ENCODE peak calls at places on chromosome 10, in ten cellular contexts. One of them, this sample, is unnamed.

GRCh38 chr10:83253272-83253671 is 886.0 kb upstream of the GHITM start:
- DNase-seq in SW480: no peak
- DNase-seq in NCI-H345: no peak
- DNase-seq in Caki2: no peak
- DNase-seq in stimulated activated CD4-positive, alpha-beta T cell treated with anti-CD3 and anti-CD28 coated beads, Interleukin-1b, Interleukin-23, amount 100 ng/mL, for 1 hour: no peak
- DNase-seq in IMR-90: no peak
- DNase-seq in ELR: no peak
- DNase-seq in smooth muscle cell of the brain vasculature: no peak
- DNase-seq in sciatic nerve: no peak
- DNase-seq in fibroblast of mammary gland: no peak
- DNase-seq in this sample: no peak

GRCh38 chr10:4353059-4353655 is 472.9 kb upstream of the AKR1E2 start:
- DNase-seq in stimulated activated CD4-positive, alpha-beta T cell treated with anti-CD3 and anti-CD28 coated beads, Interleukin-1b, Interleukin-23, amount 100 ng/mL, for 1 hour: no peak
- DNase-seq in smooth muscle cell of the brain vasculature: no peak
- DNase-seq in SW480: no peak
- DNase-seq in fibroblast of mammary gland: peak
- DNase-seq in ELR: peak
- DNase-seq in Caki2: peak
- DNase-seq in sciatic nerve: no peak
- DNase-seq in IMR-90: peak
- DNase-seq in NCI-H345: no peak
- DNase-seq in this sample: peak

GRCh38 chr10:13386021-13386420 is 37.9 kb upstream of the SEPHS1 start:
- DNase-seq in sciatic nerve: no peak
- DNase-seq in IMR-90: no peak
- DNase-seq in stimulated activated CD4-positive, alpha-beta T cell treated with anti-CD3 and anti-CD28 coated beads, Interleukin-1b, Interleukin-23, amount 100 ng/mL, for 1 hour: no peak
- DNase-seq in ELR: no peak
- DNase-seq in fibroblast of mammary gland: no peak
- DNase-seq in Caki2: no peak
- DNase-seq in smooth muscle cell of the brain vasculature: no peak
- DNase-seq in NCI-H345: no peak
- DNase-seq in SW480: no peak
- DNase-seq in this sample: no peak

GRCh38 chr10:43221419-43222293 is 45.2 kb downstream of the RASGEF1A start:
- DNase-seq in fibroblast of mammary gland: no peak
- DNase-seq in sciatic nerve: peak
- DNase-seq in Caki2: no peak
- DNase-seq in smooth muscle cell of the brain vasculature: no peak
- DNase-seq in NCI-H345: no peak
- DNase-seq in SW480: no peak
- DNase-seq in ELR: peak
- DNase-seq in stimulated activated CD4-positive, alpha-beta T cell treated with anti-CD3 and anti-CD28 coated beads, Interleukin-1b, Interleukin-23, amount 100 ng/mL, for 1 hour: no peak
- DNase-seq in IMR-90: no peak
- DNase-seq in this sample: no peak

GRCh38 chr10:30893208-30893607 is 138.5 kb downstream of the ZNF438 start:
- DNase-seq in NCI-H345: no peak
- DNase-seq in IMR-90: peak
- DNase-seq in sciatic nerve: no peak
- DNase-seq in stimulated activated CD4-positive, alpha-beta T cell treated with anti-CD3 and anti-CD28 coated beads, Interleukin-1b, Interleukin-23, amount 100 ng/mL, for 1 hour: no peak
- DNase-seq in fibroblast of mammary gland: peak
- DNase-seq in ELR: peak
- DNase-seq in Caki2: no peak
- DNase-seq in SW480: no peak
- DNase-seq in smooth muscle cell of the brain vasculature: no peak
- DNase-seq in this sample: no peak

GRCh38 chr10:50325449-50326188 is 74.3 kb upstream of the ASAH2 start:
- DNase-seq in sciatic nerve: no peak
- DNase-seq in IMR-90: peak
- DNase-seq in NCI-H345: no peak
- DNase-seq in fibroblast of mammary gland: peak
- DNase-seq in ELR: peak
- DNase-seq in SW480: no peak
- DNase-seq in smooth muscle cell of the brain vasculature: peak
- DNase-seq in stimulated activated CD4-positive, alpha-beta T cell treated with anti-CD3 and anti-CD28 coated beads, Interleukin-1b, Interleukin-23, amount 100 ng/mL, for 1 hour: no peak
- DNase-seq in Caki2: peak
- DNase-seq in this sample: peak

GRCh38 chr10:80324086-80324485 is 32.5 kb downstream of the DYDC1 start:
- DNase-seq in fibroblast of mammary gland: peak
- DNase-seq in NCI-H345: no peak
- DNase-seq in Caki2: no peak
- DNase-seq in SW480: peak
- DNase-seq in IMR-90: peak
- DNase-seq in smooth muscle cell of the brain vasculature: no peak
- DNase-seq in sciatic nerve: no peak
- DNase-seq in stimulated activated CD4-positive, alpha-beta T cell treated with anti-CD3 and anti-CD28 coated beads, Interleukin-1b, Interleukin-23, amount 100 ng/mL, for 1 hour: no peak
- DNase-seq in ELR: peak
- DNase-seq in this sample: peak

GRCh38 chr10:117762126-117762818 is 219.7 kb downstream of the EMX2 start:
- DNase-seq in smooth muscle cell of the brain vasculature: no peak
- DNase-seq in IMR-90: no peak
- DNase-seq in SW480: no peak
- DNase-seq in Caki2: no peak
- DNase-seq in ELR: no peak
- DNase-seq in fibroblast of mammary gland: no peak
- DNase-seq in sciatic nerve: no peak
- DNase-seq in NCI-H345: no peak
- DNase-seq in stimulated activated CD4-positive, alpha-beta T cell treated with anti-CD3 and anti-CD28 coated beads, Interleukin-1b, Interleukin-23, amount 100 ng/mL, for 1 hour: no peak
- DNase-seq in this sample: no peak

GRCh38 chr10:22042557-22043326 is 39.2 kb upstream of the DNAJC1 start:
- DNase-seq in IMR-90: no peak
- DNase-seq in SW480: no peak
- DNase-seq in stimulated activated CD4-positive, alpha-beta T cell treated with anti-CD3 and anti-CD28 coated beads, Interleukin-1b, Interleukin-23, amount 100 ng/mL, for 1 hour: no peak
- DNase-seq in sciatic nerve: no peak
- DNase-seq in Caki2: peak
- DNase-seq in ELR: no peak
- DNase-seq in NCI-H345: no peak
- DNase-seq in fibroblast of mammary gland: no peak
- DNase-seq in smooth muscle cell of the brain vasculature: peak
- DNase-seq in this sample: peak

GRCh38 chr10:69489506-69490090 is 38.3 kb downstream of the TSPAN15 start:
- DNase-seq in sciatic nerve: peak
- DNase-seq in Caki2: no peak
- DNase-seq in SW480: no peak
- DNase-seq in NCI-H345: no peak
- DNase-seq in ELR: no peak
- DNase-seq in stimulated activated CD4-positive, alpha-beta T cell treated with anti-CD3 and anti-CD28 coated beads, Interleukin-1b, Interleukin-23, amount 100 ng/mL, for 1 hour: no peak
- DNase-seq in IMR-90: no peak
- DNase-seq in smooth muscle cell of the brain vasculature: no peak
- DNase-seq in fibroblast of mammary gland: no peak
- DNase-seq in this sample: no peak

GRCh38 chr10:5094265-5095205 is at the start of gene AKR1C3:
- DNase-seq in NCI-H345: no peak
- DNase-seq in IMR-90: peak
- DNase-seq in Caki2: peak
- DNase-seq in fibroblast of mammary gland: peak
- DNase-seq in smooth muscle cell of the brain vasculature: peak
- DNase-seq in stimulated activated CD4-positive, alpha-beta T cell treated with anti-CD3 and anti-CD28 coated beads, Interleukin-1b, Interleukin-23, amount 100 ng/mL, for 1 hour: no peak
- DNase-seq in SW480: peak
- DNase-seq in ELR: peak
- DNase-seq in sciatic nerve: no peak
- DNase-seq in this sample: peak

GRCh38 chr10:132551093-132551807 is 13.7 kb downstream of the INPP5A start:
- DNase-seq in stimulated activated CD4-positive, alpha-beta T cell treated with anti-CD3 and anti-CD28 coated beads, Interleukin-1b, Interleukin-23, amount 100 ng/mL, for 1 hour: no peak
- DNase-seq in ELR: no peak
- DNase-seq in IMR-90: no peak
- DNase-seq in smooth muscle cell of the brain vasculature: no peak
- DNase-seq in SW480: no peak
- DNase-seq in NCI-H345: peak
- DNase-seq in sciatic nerve: peak
- DNase-seq in Caki2: no peak
- DNase-seq in fibroblast of mammary gland: no peak
- DNase-seq in this sample: no peak

GRCh38 chr10:85646312-85646711 is 720.3 kb downstream of the GRID1 start:
- DNase-seq in stimulated activated CD4-positive, alpha-beta T cell treated with anti-CD3 and anti-CD28 coated beads, Interleukin-1b, Interleukin-23, amount 100 ng/mL, for 1 hour: no peak
- DNase-seq in IMR-90: no peak
- DNase-seq in SW480: peak
- DNase-seq in NCI-H345: peak
- DNase-seq in ELR: peak
- DNase-seq in sciatic nerve: no peak
- DNase-seq in smooth muscle cell of the brain vasculature: no peak
- DNase-seq in fibroblast of mammary gland: peak
- DNase-seq in Caki2: peak
- DNase-seq in this sample: no peak

GRCh38 chr10:88382699-88383098 is 200.4 kb downstream of the RNLS start:
- DNase-seq in SW480: no peak
- DNase-seq in NCI-H345: no peak
- DNase-seq in sciatic nerve: no peak
- DNase-seq in fibroblast of mammary gland: no peak
- DNase-seq in smooth muscle cell of the brain vasculature: no peak
- DNase-seq in stimulated activated CD4-positive, alpha-beta T cell treated with anti-CD3 and anti-CD28 coated beads, Interleukin-1b, Interleukin-23, amount 100 ng/mL, for 1 hour: no peak
- DNase-seq in Caki2: no peak
- DNase-seq in ELR: no peak
- DNase-seq in IMR-90: no peak
- DNase-seq in this sample: no peak

GRCh38 chr10:3740157-3740871 is 44.7 kb downstream of the KLF6 start:
- DNase-seq in NCI-H345: no peak
- DNase-seq in smooth muscle cell of the brain vasculature: no peak
- DNase-seq in fibroblast of mammary gland: peak
- DNase-seq in IMR-90: peak
- DNase-seq in stimulated activated CD4-positive, alpha-beta T cell treated with anti-CD3 and anti-CD28 coated beads, Interleukin-1b, Interleukin-23, amount 100 ng/mL, for 1 hour: no peak
- DNase-seq in Caki2: peak
- DNase-seq in SW480: no peak
- DNase-seq in sciatic nerve: no peak
- DNase-seq in ELR: peak
- DNase-seq in this sample: peak

GRCh38 chr10:3750884-3751283 is 34.1 kb downstream of the KLF6 start:
- DNase-seq in smooth muscle cell of the brain vasculature: no peak
- DNase-seq in IMR-90: no peak
- DNase-seq in fibroblast of mammary gland: no peak
- DNase-seq in SW480: no peak
- DNase-seq in stimulated activated CD4-positive, alpha-beta T cell treated with anti-CD3 and anti-CD28 coated beads, Interleukin-1b, Interleukin-23, amount 100 ng/mL, for 1 hour: no peak
- DNase-seq in sciatic nerve: no peak
- DNase-seq in Caki2: no peak
- DNase-seq in NCI-H345: no peak
- DNase-seq in ELR: no peak
- DNase-seq in this sample: no peak

GRCh38 chr10:63977329-63977923 is 456.2 kb downstream of the REEP3 start:
- DNase-seq in IMR-90: peak
- DNase-seq in ELR: peak
- DNase-seq in NCI-H345: no peak
- DNase-seq in fibroblast of mammary gland: peak
- DNase-seq in sciatic nerve: no peak
- DNase-seq in smooth muscle cell of the brain vasculature: peak
- DNase-seq in stimulated activated CD4-positive, alpha-beta T cell treated with anti-CD3 and anti-CD28 coated beads, Interleukin-1b, Interleukin-23, amount 100 ng/mL, for 1 hour: no peak
- DNase-seq in SW480: peak
- DNase-seq in Caki2: peak
- DNase-seq in this sample: peak

GRCh38 chr10:110788620-110789385 is 82.9 kb upstream of the PDCD4 start:
- DNase-seq in ELR: no peak
- DNase-seq in sciatic nerve: no peak
- DNase-seq in IMR-90: no peak
- DNase-seq in smooth muscle cell of the brain vasculature: no peak
- DNase-seq in SW480: no peak
- DNase-seq in stimulated activated CD4-positive, alpha-beta T cell treated with anti-CD3 and anti-CD28 coated beads, Interleukin-1b, Interleukin-23, amount 100 ng/mL, for 1 hour: no peak
- DNase-seq in NCI-H345: no peak
- DNase-seq in Caki2: no peak
- DNase-seq in fibroblast of mammary gland: no peak
- DNase-seq in this sample: no peak

GRCh38 chr10:103652599-103653281 is 159.2 kb downstream of the NEURL1 start:
- DNase-seq in smooth muscle cell of the brain vasculature: no peak
- DNase-seq in IMR-90: no peak
- DNase-seq in fibroblast of mammary gland: no peak
- DNase-seq in Caki2: no peak
- DNase-seq in stimulated activated CD4-positive, alpha-beta T cell treated with anti-CD3 and anti-CD28 coated beads, Interleukin-1b, Interleukin-23, amount 100 ng/mL, for 1 hour: no peak
- DNase-seq in sciatic nerve: no peak
- DNase-seq in ELR: no peak
- DNase-seq in SW480: no peak
- DNase-seq in NCI-H345: peak
- DNase-seq in this sample: no peak

GRCh38 chr10:130409346-130409745 is 273.2 kb downstream of the GLRX3 start:
- DNase-seq in IMR-90: no peak
- DNase-seq in SW480: no peak
- DNase-seq in NCI-H345: no peak
- DNase-seq in fibroblast of mammary gland: no peak
- DNase-seq in Caki2: no peak
- DNase-seq in ELR: no peak
- DNase-seq in sciatic nerve: peak
- DNase-seq in smooth muscle cell of the brain vasculature: no peak
- DNase-seq in stimulated activated CD4-positive, alpha-beta T cell treated with anti-CD3 and anti-CD28 coated beads, Interleukin-1b, Interleukin-23, amount 100 ng/mL, for 1 hour: no peak
- DNase-seq in this sample: no peak

GRCh38 chr10:89182894-89183293 is 24.2 kb downstream of the CH25H start:
- DNase-seq in stimulated activated CD4-positive, alpha-beta T cell treated with anti-CD3 and anti-CD28 coated beads, Interleukin-1b, Interleukin-23, amount 100 ng/mL, for 1 hour: no peak
- DNase-seq in fibroblast of mammary gland: no peak
- DNase-seq in NCI-H345: no peak
- DNase-seq in SW480: no peak
- DNase-seq in smooth muscle cell of the brain vasculature: no peak
- DNase-seq in Caki2: no peak
- DNase-seq in IMR-90: no peak
- DNase-seq in ELR: no peak
- DNase-seq in sciatic nerve: no peak
- DNase-seq in this sample: no peak

GRCh38 chr10:9243861-9244515 is 1189.5 kb downstream of the GATA3 start:
- DNase-seq in ELR: no peak
- DNase-seq in fibroblast of mammary gland: no peak
- DNase-seq in SW480: no peak
- DNase-seq in Caki2: peak
- DNase-seq in stimulated activated CD4-positive, alpha-beta T cell treated with anti-CD3 and anti-CD28 coated beads, Interleukin-1b, Interleukin-23, amount 100 ng/mL, for 1 hour: no peak
- DNase-seq in sciatic nerve: no peak
- DNase-seq in IMR-90: no peak
- DNase-seq in NCI-H345: no peak
- DNase-seq in smooth muscle cell of the brain vasculature: no peak
- DNase-seq in this sample: no peak

GRCh38 chr10:21057989-21058388 is 160.9 kb upstream of the NEBL start:
- DNase-seq in stimulated activated CD4-positive, alpha-beta T cell treated with anti-CD3 and anti-CD28 coated beads, Interleukin-1b, Interleukin-23, amount 100 ng/mL, for 1 hour: no peak
- DNase-seq in fibroblast of mammary gland: no peak
- DNase-seq in sciatic nerve: no peak
- DNase-seq in Caki2: no peak
- DNase-seq in SW480: no peak
- DNase-seq in smooth muscle cell of the brain vasculature: no peak
- DNase-seq in ELR: no peak
- DNase-seq in NCI-H345: no peak
- DNase-seq in IMR-90: no peak
- DNase-seq in this sample: no peak

This sample was measured in fibroblast of the aortic adventitia.